ENCODE peak calls at places on chromosomes 16 and 17, in five cellular contexts. One of them, this sample, is unnamed. For H3K27me3, the result is how much of the 10 kb centered on the place peaks cover.

GRCh38 chr16:52976539-52977167 is 76.0 kb downstream of the CHD9NB start:
- DNase-seq in tibial nerve: peak
- DNase-seq in lung: no peak
- DNase-seq in ascending aorta: no peak
- DNase-seq in dorsolateral prefrontal cortex: no peak
- DNase-seq in this sample: no peak

GRCh38 chr17:58956997-58957724 is 149.5 kb downstream of the TRIM37 start:
- DNase-seq in tibial nerve: no peak
- DNase-seq in dorsolateral prefrontal cortex: no peak
- DNase-seq in ascending aorta: no peak
- DNase-seq in lung: no peak
- DNase-seq in this sample: no peak

GRCh38 chr17:3959295-3959899 is 4.8 kb downstream of the ATP2A3 start:
- DNase-seq in ascending aorta: no peak
- DNase-seq in tibial nerve: no peak
- DNase-seq in dorsolateral prefrontal cortex: no peak
- DNase-seq in lung: no peak
- DNase-seq in this sample: no peak

GRCh38 chr16:51276335-51276734 is 125.3 kb upstream of the SALL1 start:
- DNase-seq in lung: no peak
- DNase-seq in tibial nerve: no peak
- DNase-seq in ascending aorta: no peak
- DNase-seq in dorsolateral prefrontal cortex: no peak
- DNase-seq in this sample: no peak

GRCh38 chr17:15955793-15956541 is 11.0 kb downstream of the ADORA2B start:
- DNase-seq in dorsolateral prefrontal cortex: no peak
- DNase-seq in ascending aorta: no peak
- DNase-seq in tibial nerve: no peak
- DNase-seq in lung: no peak
- DNase-seq in this sample: no peak

GRCh38 chr17:32310927-32311568 is 30.9 kb downstream of the C17orf75 start:
- DNase-seq in lung: no peak
- DNase-seq in dorsolateral prefrontal cortex: no peak
- DNase-seq in ascending aorta: no peak
- DNase-seq in tibial nerve: no peak
- DNase-seq in this sample: no peak

GRCh38 chr16:58419241-58420012 is 27.2 kb downstream of the GINS3 start:
- DNase-seq in dorsolateral prefrontal cortex: no peak
- DNase-seq in tibial nerve: no peak
- DNase-seq in lung: no peak
- DNase-seq in ascending aorta: no peak
- DNase-seq in this sample: no peak

GRCh38 chr16:49587051-49587450 is 213.4 kb downstream of the C16orf78 start:
- DNase-seq in tibial nerve: no peak
- DNase-seq in ascending aorta: no peak
- DNase-seq in dorsolateral prefrontal cortex: no peak
- DNase-seq in lung: no peak
- DNase-seq in this sample: no peak

GRCh38 chr17:11582217-11582616 is 16.1 kb upstream of the DNAH9 start:
- DNase-seq in dorsolateral prefrontal cortex: no peak
- DNase-seq in ascending aorta: no peak
- DNase-seq in tibial nerve: no peak
- DNase-seq in lung: no peak
- DNase-seq in this sample: no peak

GRCh38 chr16:69839798-69840409 is 77.8 kb downstream of the WWP2 start:
- DNase-seq in tibial nerve: no peak
- DNase-seq in dorsolateral prefrontal cortex: peak
- DNase-seq in lung: no peak
- DNase-seq in ascending aorta: no peak
- DNase-seq in this sample: no peak

GRCh38 chr17:37742114-37742761 is 2.6 kb downstream of the HNF1B start:
- DNase-seq in dorsolateral prefrontal cortex: no peak
- DNase-seq in ascending aorta: no peak
- DNase-seq in lung: no peak
- DNase-seq in tibial nerve: no peak
- DNase-seq in this sample: no peak

GRCh38 chr17:37744633-37744927 is 279 bp downstream of the HNF1B start:
- DNase-seq in ascending aorta: no peak
- DNase-seq in dorsolateral prefrontal cortex: no peak
- DNase-seq in tibial nerve: no peak
- DNase-seq in lung: no peak
- DNase-seq in this sample: no peak

GRCh38 chr17:37742762-37743611 is 1.9 kb downstream of the HNF1B start:
- DNase-seq in lung: no peak
- DNase-seq in tibial nerve: no peak
- DNase-seq in dorsolateral prefrontal cortex: no peak
- DNase-seq in ascending aorta: no peak
- DNase-seq in this sample: no peak

GRCh38 chr17:37743875-37744632 is 805 bp downstream of the HNF1B start:
- DNase-seq in lung: peak
- DNase-seq in ascending aorta: no peak
- DNase-seq in tibial nerve: no peak
- DNase-seq in dorsolateral prefrontal cortex: no peak
- DNase-seq in this sample: peak

GRCh38 chr17:37743612-37743874 is 1.3 kb downstream of the HNF1B start:
- DNase-seq in tibial nerve: no peak
- DNase-seq in dorsolateral prefrontal cortex: no peak
- DNase-seq in lung: no peak
- DNase-seq in ascending aorta: no peak
- DNase-seq in this sample: no peak
- H3K4me3 ChIP-seq in tibial nerve: peak
- H3K4me3 ChIP-seq in dorsolateral prefrontal cortex: no peak
- H3K4me3 ChIP-seq in lung: peak
- H3K4me3 ChIP-seq in ascending aorta: peak
- H3K4me3 ChIP-seq in this sample: peak

DNA sequence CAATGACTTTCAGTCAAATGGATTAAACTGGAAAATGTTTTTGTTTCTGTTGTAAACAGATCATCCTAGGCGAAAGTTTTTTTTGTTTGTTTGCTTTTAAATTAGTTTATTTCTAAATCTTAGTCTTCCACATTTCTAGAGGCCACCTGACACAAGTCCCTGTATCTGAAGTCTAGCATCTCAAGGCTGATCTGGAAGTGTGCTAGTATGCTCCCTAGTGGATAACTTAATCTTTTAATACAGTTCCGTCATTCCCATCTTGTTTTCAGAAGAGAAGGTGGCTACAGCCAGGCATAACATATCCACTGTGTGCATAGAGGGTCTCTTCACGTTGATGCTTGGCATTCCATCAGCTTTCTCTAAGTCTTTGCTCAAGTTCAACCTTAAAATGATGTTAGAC is 7.6 kb downstream of the IFT20 start:
- DNase-seq in dorsolateral prefrontal cortex: no peak
- DNase-seq in tibial nerve: no peak
- DNase-seq in lung: no peak
- DNase-seq in ascending aorta: no peak
- DNase-seq in this sample: no peak
- TF ChIP-seq CTCF in dorsolateral prefrontal cortex: no peak
- TF ChIP-seq CTCF in tibial nerve: no peak
- TF ChIP-seq CTCF in lung: no peak
- TF ChIP-seq CTCF in ascending aorta: no peak
- TF ChIP-seq CTCF in this sample: no peak

DNA sequence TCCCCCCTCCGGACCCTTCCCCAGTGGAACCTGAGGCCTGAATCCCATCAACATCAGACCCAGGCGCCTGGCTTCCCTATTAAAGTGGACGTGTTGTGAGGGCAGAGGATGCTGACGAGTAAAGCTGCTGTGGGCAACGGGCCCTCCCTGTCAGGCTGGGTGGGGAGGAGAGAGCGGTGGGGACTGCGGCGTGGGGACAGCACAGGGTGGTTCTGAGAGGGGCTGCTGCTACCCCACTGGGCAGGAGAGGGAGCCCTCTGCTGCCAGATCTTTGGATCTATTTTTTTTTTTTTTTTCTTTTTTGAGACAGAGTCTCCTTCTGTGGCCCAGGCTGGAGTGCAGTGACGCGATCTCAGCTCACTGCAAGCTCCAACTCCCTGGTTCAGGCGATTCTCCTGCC is 5.9 kb downstream of the CA5A start:
- DNase-seq in dorsolateral prefrontal cortex: no peak
- DNase-seq in tibial nerve: no peak
- DNase-seq in ascending aorta: no peak
- DNase-seq in lung: no peak
- DNase-seq in this sample: no peak
- H3K27me3 ChIP-seq in dorsolateral prefrontal cortex: under half
- H3K27me3 ChIP-seq in tibial nerve: under half
- H3K27me3 ChIP-seq in ascending aorta: under half
- H3K27me3 ChIP-seq in lung: under half
- H3K27me3 ChIP-seq in this sample: under half

GRCh38 chr16:89576173-89577054 is 856 bp downstream of the CPNE7 start:
- DNase-seq in ascending aorta: no peak
- DNase-seq in lung: no peak
- DNase-seq in dorsolateral prefrontal cortex: no peak
- DNase-seq in tibial nerve: no peak
- DNase-seq in this sample: no peak
- H3K4me3 ChIP-seq in ascending aorta: peak
- H3K4me3 ChIP-seq in lung: no peak
- H3K4me3 ChIP-seq in dorsolateral prefrontal cortex: peak
- H3K4me3 ChIP-seq in tibial nerve: no peak
- H3K4me3 ChIP-seq in this sample: no peak

DNA sequence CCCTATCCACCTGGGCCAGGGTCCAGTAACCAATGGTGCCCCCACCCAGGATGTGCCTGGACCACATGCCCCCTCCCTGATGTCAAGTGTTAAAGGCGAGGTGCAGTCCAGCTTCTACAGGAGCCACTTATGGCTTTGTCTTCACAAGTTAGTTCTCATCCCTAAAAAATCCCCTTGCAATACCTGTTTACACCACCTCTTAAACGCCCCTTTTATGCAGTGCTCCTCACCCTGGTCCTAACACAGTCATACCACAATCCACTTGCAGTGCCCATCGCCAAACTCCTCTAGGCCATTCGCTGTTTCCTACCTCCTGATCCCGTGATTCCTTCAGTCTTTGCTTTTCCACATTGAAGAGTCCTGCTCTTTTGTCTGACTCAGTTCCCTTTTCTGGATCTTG is 7.1 kb downstream of the GLYR1 start:
- DNase-seq in ascending aorta: no peak
- DNase-seq in dorsolateral prefrontal cortex: no peak
- DNase-seq in tibial nerve: no peak
- DNase-seq in lung: no peak
- DNase-seq in this sample: no peak
- TF ChIP-seq CTCF in ascending aorta: no peak
- TF ChIP-seq CTCF in dorsolateral prefrontal cortex: no peak
- TF ChIP-seq CTCF in tibial nerve: no peak
- TF ChIP-seq CTCF in lung: no peak
- TF ChIP-seq CTCF in this sample: no peak

GRCh38 chr16:57044931-57045693 is 47.3 kb upstream of the CPNE2 start:
- DNase-seq in ascending aorta: no peak
- DNase-seq in tibial nerve: no peak
- DNase-seq in dorsolateral prefrontal cortex: no peak
- DNase-seq in lung: no peak
- DNase-seq in this sample: no peak

GRCh38 chr16:57042157-57043111 is 49.9 kb upstream of the CPNE2 start:
- DNase-seq in tibial nerve: no peak
- DNase-seq in ascending aorta: no peak
- DNase-seq in dorsolateral prefrontal cortex: no peak
- DNase-seq in lung: no peak
- DNase-seq in this sample: peak

GRCh38 chr16:57045694-57046381 is 46.5 kb upstream of the CPNE2 start:
- DNase-seq in lung: no peak
- DNase-seq in dorsolateral prefrontal cortex: peak
- DNase-seq in tibial nerve: peak
- DNase-seq in ascending aorta: no peak
- DNase-seq in this sample: no peak

GRCh38 chr16:57041182-57042156 is 50.9 kb upstream of the CPNE2 start:
- DNase-seq in tibial nerve: no peak
- DNase-seq in dorsolateral prefrontal cortex: no peak
- DNase-seq in ascending aorta: no peak
- DNase-seq in lung: no peak
- DNase-seq in this sample: peak

GRCh38 chr16:57043248-57043647 is 49.1 kb upstream of the CPNE2 start:
- DNase-seq in dorsolateral prefrontal cortex: no peak
- DNase-seq in ascending aorta: no peak
- DNase-seq in tibial nerve: no peak
- DNase-seq in lung: no peak
- DNase-seq in this sample: no peak
- H3K27me3 ChIP-seq in dorsolateral prefrontal cortex: under half
- H3K27me3 ChIP-seq in ascending aorta: under half
- H3K27me3 ChIP-seq in tibial nerve: under half
- H3K27me3 ChIP-seq in lung: under half
- H3K27me3 ChIP-seq in this sample: under half

DNA sequence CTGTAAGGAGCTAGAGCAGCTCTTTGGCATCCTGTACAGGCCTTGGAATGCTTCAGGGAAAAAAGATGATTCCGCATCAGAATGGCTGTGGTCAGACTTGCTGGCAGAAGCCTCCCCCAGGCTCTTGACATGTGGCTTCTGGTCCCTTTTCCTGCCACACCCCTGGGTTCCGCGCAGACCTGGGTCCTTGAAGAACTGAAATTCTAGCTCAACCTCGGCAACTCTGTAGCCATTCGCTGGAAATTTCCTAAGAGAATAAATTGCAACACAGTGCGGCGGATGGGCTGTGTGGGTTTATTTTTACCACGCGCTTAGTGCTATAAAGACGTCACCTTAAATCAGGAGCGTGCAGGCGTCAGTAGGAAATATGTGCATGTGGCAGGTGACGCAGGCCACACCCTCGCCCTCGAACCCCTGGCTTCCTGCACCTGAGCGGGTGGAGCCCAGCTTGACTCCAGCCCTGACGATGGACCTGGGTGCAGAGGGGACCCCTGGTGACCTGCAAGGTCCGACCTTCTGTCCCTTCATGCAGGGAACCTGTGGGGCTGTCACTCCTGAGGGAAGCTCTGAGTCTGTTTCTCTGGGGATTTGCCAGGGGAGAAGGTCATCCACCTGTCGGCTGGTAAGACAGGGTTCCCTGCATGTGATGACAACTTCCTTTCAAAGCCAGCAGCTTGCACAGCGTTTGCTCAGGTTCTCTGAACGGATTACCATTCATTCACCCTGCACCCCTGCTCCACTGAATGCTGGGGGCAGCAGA is 46.3 kb downstream of the METRNL start:
- DNase-seq in tibial nerve: peak
- DNase-seq in ascending aorta: peak
- DNase-seq in lung: no peak
- DNase-seq in dorsolateral prefrontal cortex: peak
- DNase-seq in this sample: no peak
- H3K4me3 ChIP-seq in tibial nerve: no peak
- H3K4me3 ChIP-seq in ascending aorta: no peak
- H3K4me3 ChIP-seq in lung: no peak
- H3K4me3 ChIP-seq in dorsolateral prefrontal cortex: no peak
- H3K4me3 ChIP-seq in this sample: no peak

GRCh38 chr17:27458524-27458908 is 2.3 kb downstream of the KSR1 start:
- DNase-seq in ascending aorta: no peak
- DNase-seq in lung: no peak
- DNase-seq in tibial nerve: no peak
- DNase-seq in dorsolateral prefrontal cortex: no peak
- DNase-seq in this sample: no peak

GRCh38 chr17:27456681-27457404 is 595 bp downstream of the KSR1 start:
- DNase-seq in lung: no peak
- DNase-seq in tibial nerve: no peak
- DNase-seq in dorsolateral prefrontal cortex: peak
- DNase-seq in ascending aorta: no peak
- DNase-seq in this sample: no peak

GRCh38 chr17:27455914-27456680 is at the start of gene KSR1:
- DNase-seq in dorsolateral prefrontal cortex: peak
- DNase-seq in lung: peak
- DNase-seq in ascending aorta: peak
- DNase-seq in tibial nerve: peak
- DNase-seq in this sample: peak

GRCh38 chr17:27457731-27458523 is 1.7 kb downstream of the KSR1 start:
- DNase-seq in lung: no peak
- DNase-seq in tibial nerve: no peak
- DNase-seq in ascending aorta: no peak
- DNase-seq in dorsolateral prefrontal cortex: no peak
- DNase-seq in this sample: no peak

GRCh38 chr17:27457405-27457730 is 1.1 kb downstream of the KSR1 start:
- DNase-seq in dorsolateral prefrontal cortex: no peak
- DNase-seq in lung: no peak
- DNase-seq in tibial nerve: no peak
- DNase-seq in ascending aorta: no peak
- DNase-seq in this sample: no peak
- TF ChIP-seq CTCF in dorsolateral prefrontal cortex: no peak
- TF ChIP-seq CTCF in lung: no peak
- TF ChIP-seq CTCF in tibial nerve: no peak
- TF ChIP-seq CTCF in ascending aorta: no peak
- TF ChIP-seq CTCF in this sample: no peak